ENCODE peak calls at places on chromosomes 13 and 19, in four cellular contexts. I is activated gamma-delta T cell treated with Interleukin-2 at 50 U/mL for 16 hours; P is activated effector memory CD4-positive, alpha-beta T cell treated with Interleukin-2 at 50 U/mL for 16 hours; G is stimulated activated CD4-positive, alpha-beta T cell treated with anti-CD3 and anti-CD28 coated beads, Interleukin-12 subunit alpha, Interleukin-12 subunit beta, amount 100 ng/mL, for 48 hours. S is an unnamed sample.

GRCh38 chr13:98741741-98742435 is 10.6 kb downstream of the SLC15A1 start:
- DNase-seq in I (no peak), G (no peak), P (no peak), S (peak)

GRCh38 chr19:33339016-33339749 is 34.3 kb upstream of the CEBPG start:
- DNase-seq in I (no peak), P (no peak), G (no peak), S (no peak)

GRCh38 chr13:43686557-43686956 is 100.2 kb downstream of the ENOX1 start:
- DNase-seq in I (no peak), P (no peak), G (no peak), S (no peak)

GRCh38 chr13:114024603-114025431 is 50.9 kb upstream of the C13orf46 start:
- DNase-seq in G (no peak), I (no peak), P (no peak), S (no peak)

GRCh38 chr13:112444001-112444311 is 67.8 kb downstream of the SPACA7 start:
- DNase-seq in I (no peak), P (no peak), G (peak), S (peak)

GRCh38 chr13:66585669-66586203 is 644.4 kb downstream of the PCDH9 start:
- DNase-seq in G (no peak), P (no peak), I (no peak), S (no peak)

GRCh38 chr19:41734585-41734984 is 20.7 kb upstream of the CEACAM6 start:
- DNase-seq in G (no peak), I (no peak), P (no peak), S (no peak)

GRCh38 chr13:21997726-21998125 is 326.9 kb downstream of the FGF9 start:
- DNase-seq in P (no peak), G (no peak), I (no peak), S (no peak)

GRCh38 chr19:461664-462551 is 1.1 kb upstream of the SHC2 start:
- DNase-seq in I (no peak), P (no peak), G (no peak), S (no peak)

GRCh38 chr19:3047307-3048189 is 14.7 kb downstream of the TLE5 start:
- DNase-seq in I (peak), P (peak), G (peak), S (peak)

GRCh38 chr19:48501446-48501960 is 10.1 kb downstream of the LMTK3 start:
- DNase-seq in P (no peak), G (peak), I (no peak), S (peak)

GRCh38 chr13:45258339-45258685 is 57.5 kb upstream of the KCTD4 start:
- DNase-seq in P (no peak), G (no peak), I (no peak), S (no peak)

GRCh38 chr13:101985321-101985720 is 416.5 kb downstream of the FGF14 start:
- DNase-seq in I (no peak), G (no peak), P (no peak), S (no peak)

GRCh38 chr19:14505488-14506239 is 9.7 kb upstream of the GIPC1 start:
- DNase-seq in P (peak), I (peak), G (peak), S (peak)

GRCh38 chr19:6249296-6249695 is 30.5 kb downstream of the MLLT1 start:
- DNase-seq in G (no peak), P (no peak), I (no peak), S (no peak)

GRCh38 chr19:40743926-40744325 is 6.4 kb downstream of the ACTMAP start:
- DNase-seq in I (no peak), P (no peak), G (no peak), S (no peak)

GRCh38 chr13:109654341-109655205 is 131.8 kb downstream of the IRS2 start:
- DNase-seq in I (no peak), P (no peak), G (no peak), S (peak)

GRCh38 chr19:23002690-23003422 is at the start of gene ZNF728:
- DNase-seq in P (no peak), I (no peak), G (no peak), S (no peak)

S was measured in Kasumi-1.